ENCODE peak calls at places on chromosomes 11 and 22, in five cellular contexts. Z is esophagus squamous epithelium, E is ovary, Y is body of pancreas, I is upper lobe of left lung. G is an unnamed sample.
A peak's percentile ranks its signal among the peaks of the same experiment; 100 is the strongest.

GRCh38 chr11:47433157-47433556 is 6.9 kb upstream of the PSMC3 start:
- DNase-seq in Z (no peak), E (no peak), Y (no peak), I (no peak), G (no peak)

GRCh38 chr22:49616356-49617231 is 211.1 kb downstream of the BRD1 start:
- DNase-seq in Z (no peak), E (no peak), Y (no peak), I (no peak), G (no peak)

GRCh38 chr22:43050995-43051394 is 36.0 kb upstream of the PACSIN2 start:
- DNase-seq in Z (no peak), E (no peak), Y (no peak), I (no peak), G (no peak)

GRCh38 chr11:19959697-19960096 is 200.6 kb downstream of the DBX1 start:
- DNase-seq in Z (no peak), E (no peak), Y (no peak), I (no peak), G (no peak)

GRCh38 chr11:65251476-65251875 is 10.3 kb upstream of the POLA2 start:
- DNase-seq in Z (no peak), E (no peak), Y (no peak), I (no peak), G (peak; percentile 23)

GRCh38 chr22:30823015-30823370 is 128.3 kb downstream of the OSBP2 start:
- DNase-seq in Z (no peak), E (no peak), Y (no peak), I (no peak), G (no peak)

GRCh38 chr11:25349537-25349936 is 852.7 kb downstream of the LUZP2 start:
- DNase-seq in Z (no peak), E (no peak), Y (no peak), I (no peak), G (no peak)

GRCh38 chr11:78935408-78936101 is 360.9 kb upstream of the NARS2 start:
- DNase-seq in Z (no peak), E (no peak), Y (no peak), I (no peak), G (no peak)

GRCh38 chr11:11691296-11692141 is 69.7 kb upstream of the GALNT18 start:
- DNase-seq in Z (no peak), E (no peak), Y (no peak), I (no peak), G (no peak)

GRCh38 chr11:95788921-95789505 is 569 bp downstream of the FAM76B start:
- DNase-seq in Z (no peak), E (no peak), Y (peak; percentile 5), I (peak; percentile 26), G (no peak)

GRCh38 chr11:18192988-18193387 is 20.4 kb downstream of the MRGPRX4 start:
- DNase-seq in Z (no peak), E (no peak), Y (no peak), I (no peak), G (no peak)

GRCh38 chr22:36977401-36977861 is 41.8 kb downstream of the TST start:
- DNase-seq in Z (no peak), E (peak; percentile 33), Y (peak; percentile 81), I (peak; percentile 87), G (no peak)

GRCh38 chr22:34414467-34415440 is 494.5 kb upstream of the LARGE1 start:
- DNase-seq in Z (no peak), E (no peak), Y (peak; percentile 48), I (peak; percentile 34), G (no peak)

GRCh38 chr22:38040953-38041759 is 16.0 kb upstream of the PICK1 start:
- DNase-seq in Z (no peak), E (no peak), Y (no peak), I (no peak), G (no peak)

GRCh38 chr11:126718319-126718718 is 282.3 kb downstream of the KIRREL3 start:
- DNase-seq in Z (no peak), E (no peak), Y (no peak), I (no peak), G (no peak)

GRCh38 chr11:62088331-62088933 is 35.4 kb upstream of the INCENP start:
- DNase-seq in Z (no peak), E (no peak), Y (no peak), I (no peak), G (no peak)

GRCh38 chr11:73750238-73750637 is 10.6 kb downstream of the RAB6A start:
- DNase-seq in Z (no peak), E (no peak), Y (peak; percentile 14), I (no peak), G (no peak)

GRCh38 chr11:44631831-44632230 is 66.4 kb downstream of the CD82 start:
- DNase-seq in Z (no peak), E (no peak), Y (no peak), I (no peak), G (no peak)

GRCh38 chr11:100716848-100717247 is 29.8 kb downstream of the ARHGAP42 start:
- DNase-seq in Z (no peak), E (no peak), Y (no peak), I (no peak), G (no peak)

GRCh38 chr22:23138584-23139469 is 3.0 kb downstream of the RSPH14 start:
- DNase-seq in Z (no peak), E (no peak), Y (no peak), I (no peak), G (no peak)

GRCh38 chr11:104122008-104122635 is 41.8 kb downstream of the PDGFD start:
- DNase-seq in Z (no peak), E (no peak), Y (peak; percentile 51), I (no peak), G (no peak)

GRCh38 chr11:117511483-117511934 is 183.9 kb downstream of the CEP164 start:
- DNase-seq in Z (no peak), E (no peak), Y (no peak), I (no peak), G (no peak)

GRCh38 chr11:77771135-77771534 is 49.4 kb downstream of the RSF1 start:
- DNase-seq in Z (no peak), E (no peak), Y (no peak), I (no peak), G (no peak)

GRCh38 chr11:50088231-50088630 is 55.6 kb downstream of the OR4C45 start:
- DNase-seq in Z (no peak), E (no peak), Y (no peak), I (no peak), G (no peak)

GRCh38 chr11:78733031-78733430 is 158.4 kb upstream of the NARS2 start:
- DNase-seq in Z (no peak), E (no peak), Y (no peak), I (no peak), G (no peak)

GRCh38 chr11:22467248-22467647 is 129.1 kb downstream of the SLC17A6 start:
- DNase-seq in Z (no peak), E (no peak), Y (no peak), I (no peak), G (no peak)

GRCh38 chr11:46693597-46694012 is 6.8 kb downstream of the ARHGAP1 start:
- DNase-seq in Z (no peak), E (no peak), Y (no peak), I (no peak), G (no peak)

GRCh38 chr11:36362902-36363301 is 66.8 kb downstream of the PRR5L start:
- DNase-seq in Z (no peak), E (no peak), Y (no peak), I (no peak), G (no peak)

GRCh38 chr22:34111210-34111824 is 191.0 kb upstream of the LARGE1 start:
- DNase-seq in Z (no peak), E (peak; percentile 13), Y (peak; percentile 45), I (no peak), G (no peak)

GRCh38 chr11:33857924-33858323 is 34.0 kb downstream of the LMO2 start:
- DNase-seq in Z (no peak), E (peak; percentile 29), Y (peak; percentile 78), I (peak; percentile 78), G (peak; percentile 60)

GRCh38 chr11:74546752-74547151 is 45.6 kb upstream of the POLD3 start:
- DNase-seq in Z (no peak), E (no peak), Y (no peak), I (peak; percentile 73), G (no peak)

DNA sequence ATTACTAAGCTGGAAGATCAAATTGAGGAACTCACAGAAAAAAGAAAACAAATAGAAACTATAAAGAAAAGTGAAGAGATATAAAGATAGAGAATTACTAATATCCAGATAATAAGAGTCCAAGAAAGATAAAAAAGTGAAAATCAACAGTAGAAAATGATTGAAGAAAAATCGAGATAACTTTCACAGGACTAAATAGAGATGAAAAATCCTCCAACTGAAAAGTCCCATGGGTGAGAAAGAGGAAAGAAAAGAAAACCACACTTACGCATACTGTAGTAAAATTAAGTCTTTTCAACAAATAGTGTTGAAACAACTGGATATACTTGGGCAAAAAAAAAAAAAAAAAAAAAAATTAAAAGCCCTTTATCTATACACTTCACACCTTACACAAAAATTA is 60.0 kb downstream of the ENTHD1 start:
- DNase-seq in Z (no peak), E (no peak), Y (no peak), I (no peak), G (no peak)
- H3K27me3 ChIP-seq in Z (peaks cover 75% of the 10 kb centered on the region), E (no peaks in the 10 kb centered on the region), Y (no peaks in the 10 kb centered on the region), I (no peaks in the 10 kb centered on the region), G (peaks cover 44% of the 10 kb centered on the region)

GRCh38 chr11:57744386-57744785 is 3.1 kb downstream of the SELENOH start:
- DNase-seq in Z (no peak), E (no peak), Y (no peak), I (no peak), G (no peak)
- TF ChIP-seq POLR2A in Z (no peak), E (no peak), Y (no peak), I (no peak), G (no peak)

GRCh38 chr22:44353063-44353440 is 40.3 kb upstream of the SHISAL1 start:
- DNase-seq in Z (no peak), E (no peak), Y (no peak), I (no peak), G (no peak)

GRCh38 chr22:44354288-44354687 is 41.5 kb upstream of the SHISAL1 start:
- DNase-seq in Z (no peak), E (peak; percentile 7), Y (no peak), I (no peak), G (no peak)

GRCh38 chr22:44352378-44353062 is 39.8 kb upstream of the SHISAL1 start:
- DNase-seq in Z (no peak), E (no peak), Y (no peak), I (no peak), G (no peak)

GRCh38 chr22:44351037-44351436 is 38.3 kb upstream of the SHISAL1 start:
- DNase-seq in Z (no peak), E (no peak), Y (no peak), I (no peak), G (no peak)

GRCh38 chr22:44351685-44352377 is 39.1 kb upstream of the SHISAL1 start:
- DNase-seq in Z (no peak), E (peak; percentile 84), Y (no peak), I (no peak), G (no peak)
- H3K27ac ChIP-seq in Z (no peak overlapping the region), E (no peak overlapping the region), Y (no peak overlapping the region), I (no peak overlapping the region), G (no peak overlapping the region)

GRCh38 chr22:21989049-21989448 is 6.5 kb upstream of the TOP3B start:
- DNase-seq in Z (no peak), E (no peak), Y (no peak), I (no peak), G (no peak)

GRCh38 chr22:21982338-21982965 is at the start of gene TOP3B:
- DNase-seq in Z (peak; percentile 16), E (peak; percentile 69), Y (peak; percentile 86), I (peak; percentile 88), G (peak; percentile 70)

GRCh38 chr22:21984793-21985192 is 2.2 kb upstream of the TOP3B start:
- DNase-seq in Z (no peak), E (no peak), Y (no peak), I (no peak), G (no peak)

GRCh38 chr22:21981874-21982273 is 713 bp downstream of the TOP3B start:
- DNase-seq in Z (no peak), E (no peak), Y (no peak), I (no peak), G (no peak)

GRCh38 chr22:21985214-21985613 is 2.6 kb upstream of the TOP3B start:
- DNase-seq in Z (no peak), E (no peak), Y (no peak), I (no peak), G (no peak)
- H3K27me3 ChIP-seq in Z (peaks cover 14% of the 10 kb centered on the region), E (no peaks in the 10 kb centered on the region), Y (no peaks in the 10 kb centered on the region), I (no peaks in the 10 kb centered on the region), G (no peaks in the 10 kb centered on the region)